ENCODE peak calls at places on chromosomes 1 and 21, in four cellular contexts. F is nephron progenitor cell, O is AG09309, H is transverse colon. N is an unnamed sample.

GRCh38 chr1:37726746-37727145 is 34.4 kb downstream of the CDCA8 start:
- DNase-seq in F (no peak), O (no peak), H (no peak), N (no peak)

GRCh38 chr1:204406621-204407020 is 5.0 kb downstream of the PPP1R15B start:
- DNase-seq in F (no peak), O (no peak), H (no peak), N (no peak)

GRCh38 chr1:240151126-240151735 is 59.5 kb downstream of the FMN2 start:
- DNase-seq in F (no peak), O (no peak), H (no peak), N (no peak)

GRCh38 chr1:232974971-232975370 is 24.6 kb downstream of the NTPCR start:
- DNase-seq in F (no peak), O (no peak), H (no peak), N (no peak)

GRCh38 chr1:11307837-11308236 is 34.8 kb downstream of the UBIAD1 start:
- DNase-seq in F (no peak), O (no peak), H (no peak), N (no peak)

GRCh38 chr1:99808391-99809115 is 41.6 kb upstream of the AGL start:
- DNase-seq in F (peak; percentile 40), O (peak; percentile 94), H (peak; percentile 11), N (peak; percentile 75)

GRCh38 chr1:228236744-228237143 is 28.9 kb downstream of the OBSCN start:
- DNase-seq in F (no peak), O (no peak), H (peak; percentile 64), N (peak; percentile 38)

GRCh38 chr1:47895436-47895835 is 101.7 kb downstream of the TRABD2B start:
- DNase-seq in F (no peak), O (no peak), H (no peak), N (no peak)

GRCh38 chr1:148166558-148167492 is 14.7 kb upstream of the NBPF11 start:
- DNase-seq in F (no peak), O (no peak), H (no peak), N (peak; percentile 22)

GRCh38 chr1:238029126-238029525 is 138.4 kb upstream of the ZP4 start:
- DNase-seq in F (no peak), O (no peak), H (no peak), N (no peak)

GRCh38 chr1:164771568-164772350 is 212.8 kb downstream of the PBX1 start:
- DNase-seq in F (peak; percentile 45), O (no peak), H (no peak), N (no peak)

GRCh38 chr1:226682841-226683800 is 56.0 kb downstream of the ITPKB start:
- DNase-seq in F (no peak), O (no peak), H (no peak), N (no peak)

GRCh38 chr1:67645495-67646144 is 39.4 kb upstream of the GADD45A start:
- DNase-seq in F (no peak), O (no peak), H (peak; percentile 62), N (no peak)

GRCh38 chr1:207191061-207191460 is 87.0 kb downstream of the C4BPA start:
- DNase-seq in F (no peak), O (no peak), H (no peak), N (peak; percentile 17)

GRCh38 chr1:207298666-207299065 is 22.8 kb upstream of the CD55 start:
- DNase-seq in F (no peak), O (no peak), H (no peak), N (no peak)

GRCh38 chr1:150995896-150996295 is 10.8 kb downstream of the MINDY1 start:
- DNase-seq in F (peak; percentile 56), O (no peak), H (no peak), N (no peak)

GRCh38 chr1:44947060-44947773 is 39.2 kb downstream of the EIF2B3 start:
- DNase-seq in F (no peak), O (peak; percentile 55), H (no peak), N (no peak)

GRCh38 chr1:3432306-3432705 is 22.2 kb upstream of the ARHGEF16 start:
- DNase-seq in F (no peak), O (no peak), H (no peak), N (no peak)

GRCh38 chr1:199202331-199202730 is 563.5 kb downstream of the PTPRC start:
- DNase-seq in F (no peak), O (no peak), H (no peak), N (no peak)

GRCh38 chr21:31926498-31926897 is 53.7 kb downstream of the HUNK start:
- DNase-seq in F (no peak), O (no peak), H (no peak), N (no peak)

GRCh38 chr1:41936107-41936506 is 17.4 kb upstream of the HIVEP3 start:
- DNase-seq in F (no peak), O (no peak), H (no peak), N (no peak)

GRCh38 chr1:160631983-160632625 is 14.7 kb downstream of the SLAMF1 start:
- DNase-seq in F (no peak), O (no peak), H (no peak), N (no peak)
- TF ChIP-seq CTCF in F (no peak), O (no peak), H (no peak), N (no peak)

DNA sequence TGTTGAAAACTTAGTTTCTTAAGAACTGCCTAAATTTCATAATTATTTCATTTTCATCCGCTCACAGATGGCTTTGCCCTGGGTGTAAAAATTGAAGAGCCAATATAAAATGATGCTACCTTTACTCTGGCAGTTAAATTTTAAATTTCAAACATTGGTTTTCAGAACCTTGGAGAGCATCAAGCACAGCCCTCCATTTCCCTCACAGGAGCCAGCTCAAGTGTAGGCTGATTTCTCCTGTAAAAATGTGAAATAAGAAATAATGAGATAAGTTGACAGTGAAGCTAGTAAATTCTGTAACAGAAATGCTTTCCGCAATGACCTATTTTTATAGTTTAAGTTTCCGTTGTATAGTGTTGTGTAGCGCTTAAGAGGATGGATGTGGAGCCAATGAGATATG is 53.9 kb upstream of the AKT3 start:
- DNase-seq in F (no peak), O (no peak), H (no peak), N (no peak)
- TF ChIP-seq CTCF in F (no peak), O (no peak), H (no peak), N (no peak)

GRCh38 chr1:184499626-184500025 is 112.8 kb downstream of the C1orf21 start:
- DNase-seq in F (no peak), O (peak; percentile 23), H (no peak), N (no peak)

GRCh38 chr1:184494929-184495328 is 108.1 kb downstream of the C1orf21 start:
- DNase-seq in F (no peak), O (no peak), H (no peak), N (peak; percentile 27)

GRCh38 chr1:184493987-184494388 is 107.2 kb downstream of the C1orf21 start:
- DNase-seq in F (no peak), O (no peak), H (peak; percentile 50), N (no peak)

GRCh38 chr1:184502154-184502553 is 115.3 kb downstream of the C1orf21 start:
- DNase-seq in F (no peak), O (no peak), H (no peak), N (no peak)

GRCh38 chr1:184497962-184498723 is 111.3 kb downstream of the C1orf21 start:
- DNase-seq in F (no peak), O (no peak), H (no peak), N (no peak)
- TF ChIP-seq CTCF in F (no peak), O (peak; percentile 3), H (no peak), N (no peak)

GRCh38 chr1:154962795-154963330 is 1.3 kb upstream of the PYGO2 start:
- DNase-seq in F (no peak), O (no peak), H (no peak), N (no peak)

GRCh38 chr1:154960446-154961136 is 991 bp downstream of the PYGO2 start:
- DNase-seq in F (no peak), O (no peak), H (no peak), N (peak; percentile 28)

GRCh38 chr1:154961207-154961496 is 430 bp downstream of the PYGO2 start:
- DNase-seq in F (peak; percentile 81), O (no peak), H (no peak), N (no peak)

GRCh38 chr1:154962238-154962678 is 676 bp upstream of the PYGO2 start:
- DNase-seq in F (no peak), O (no peak), H (peak; percentile 49), N (peak; percentile 53)

DNA sequence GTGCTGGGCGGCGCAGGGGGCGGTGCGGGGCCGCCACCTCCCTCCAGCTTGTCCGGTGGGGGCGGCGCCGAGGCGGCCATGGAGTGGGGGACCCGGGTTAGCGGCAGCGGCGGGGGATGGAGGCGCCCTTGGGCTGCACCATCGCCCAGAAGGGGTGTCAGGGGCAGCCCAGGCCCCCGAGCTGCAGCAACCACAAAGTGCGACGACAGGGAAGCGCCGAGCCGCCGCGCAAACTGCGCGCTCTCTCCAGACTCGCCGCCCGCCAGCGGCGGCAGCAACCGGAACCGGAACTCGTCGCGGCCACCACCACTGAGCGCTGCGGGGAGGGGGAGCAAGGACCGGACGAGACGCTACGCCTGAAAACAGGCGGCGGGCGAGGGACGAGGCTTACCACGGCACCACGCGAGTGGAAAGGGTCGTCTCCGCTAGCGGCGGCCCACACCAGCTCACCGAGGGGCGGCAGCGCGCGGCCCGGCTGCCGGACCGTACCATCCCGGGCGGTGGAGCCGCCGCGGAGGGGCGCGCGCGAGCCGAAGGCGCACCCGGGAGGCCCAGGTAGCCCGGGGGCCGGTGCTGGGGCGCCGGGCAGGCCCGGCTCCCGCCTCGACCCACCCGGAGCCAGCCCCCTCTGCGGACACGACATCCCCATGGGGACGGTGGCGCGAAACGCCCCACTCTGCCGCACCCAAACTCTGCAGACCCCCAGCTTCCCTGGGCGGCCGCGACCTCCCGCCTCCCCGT is at the start of gene PYGO2:
- DNase-seq in F (peak; percentile 83), O (no peak), H (peak; percentile 87), N (peak; percentile 93)
- TF ChIP-seq CTCF in F (no peak), O (peak; percentile 25), H (peak; percentile 35), N (peak; percentile 59)

GRCh38 chr1:30724655-30725421 is 1.5 kb upstream of the MATN1 start:
- DNase-seq in F (no peak), O (no peak), H (no peak), N (no peak)

GRCh38 chr1:30722175-30722537 is 1.2 kb downstream of the MATN1 start:
- DNase-seq in F (no peak), O (no peak), H (no peak), N (no peak)

GRCh38 chr1:30725450-30726095 is 2.2 kb upstream of the MATN1 start:
- DNase-seq in F (no peak), O (no peak), H (no peak), N (no peak)

GRCh38 chr1:30723296-30723897 is at the start of gene MATN1:
- DNase-seq in F (no peak), O (no peak), H (no peak), N (no peak)

DNA sequence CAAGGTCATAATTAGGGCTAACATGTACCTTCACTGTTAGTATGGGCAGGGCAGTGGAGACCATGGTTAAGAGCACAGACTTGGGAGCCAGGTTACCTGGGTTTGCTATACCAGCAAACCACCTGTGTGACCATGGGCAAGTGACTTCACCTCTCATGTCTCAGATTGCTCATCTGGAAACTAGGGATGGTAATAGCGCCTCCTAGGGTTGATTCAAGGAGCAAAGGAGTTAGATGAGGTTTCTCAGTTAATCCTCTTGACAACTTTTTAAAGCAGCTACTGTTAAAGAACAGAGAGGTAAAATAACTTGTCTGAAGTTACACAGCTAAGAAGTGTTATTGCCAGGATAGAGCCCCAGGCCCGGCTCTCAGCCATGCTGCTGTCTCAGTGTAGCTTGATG is 790 bp upstream of the MATN1 start:
- DNase-seq in F (no peak), O (no peak), H (no peak), N (no peak)
- TF ChIP-seq CTCF in F (peak; percentile 14), O (peak; percentile 6), H (no peak), N (no peak)

GRCh38 chr1:39672551-39672947 is 642 bp upstream of the NT5C1A start:
- DNase-seq in F (peak; percentile 50), O (no peak), H (no peak), N (peak; percentile 67)
- TF ChIP-seq CTCF in F (peak; percentile 58), O (no peak), H (no peak), N (peak; percentile 29)

N was measured in GM20000.